ENCODE peak calls at places on chromosome 11, in four cellular contexts. A is mesendoderm, P is H9, F is H1. V is an unnamed sample.

GRCh38 chr11:60795291-60795690 is 10.2 kb downstream of the MS4A10 start:
- DNase-seq in A (no peak), P (no peak), F (no peak), V (no peak)

GRCh38 chr11:62646825-62647608 is 604 bp upstream of the GANAB start:
- DNase-seq in A (no peak), F (no peak), P (peak; percentile 40), V (no peak)

GRCh38 chr11:62233730-62234129 is 8.3 kb upstream of the SCGB1D2 start:
- DNase-seq in F (no peak), A (no peak), P (no peak), V (no peak)

GRCh38 chr11:132519226-132519860 is 1013.0 kb downstream of the OPCML start:
- DNase-seq in F (no peak), P (no peak), A (no peak), V (peak; percentile 4)

GRCh38 chr11:36385121-36385530 is 89.0 kb downstream of the PRR5L start:
- DNase-seq in A (no peak), F (no peak), P (no peak), V (peak; percentile 92)

GRCh38 chr11:44190883-44191230 is 95.4 kb downstream of the EXT2 start:
- DNase-seq in P (peak; percentile 29), F (no peak), A (peak; percentile 51), V (peak; percentile 38)

GRCh38 chr11:78417175-78417887 is at the start of gene GAB2:
- DNase-seq in F (peak; percentile 72), A (no peak), P (peak; percentile 64), V (no peak)

GRCh38 chr11:73995731-73996130 is 13.1 kb upstream of the UCP2 start:
- DNase-seq in A (no peak), F (no peak), P (no peak), V (no peak)

GRCh38 chr11:103998826-103999390 is 37.5 kb upstream of the DDI1 start:
- DNase-seq in A (no peak), P (no peak), F (no peak), V (no peak)

GRCh38 chr11:90639687-90640086 is 416.8 kb upstream of the CHORDC1 start:
- DNase-seq in F (no peak), P (no peak), A (peak; percentile 20), V (no peak)

GRCh38 chr11:128872594-128872993 is 5.5 kb upstream of the KCNJ1 start:
- DNase-seq in A (no peak), P (no peak), F (no peak), V (no peak)

GRCh38 chr11:115290479-115291390 is 213.5 kb downstream of the CADM1 start:
- DNase-seq in F (no peak), P (no peak), A (no peak), V (no peak)

GRCh38 chr11:62552931-62553838 is 6.6 kb upstream of the AHNAK start:
- DNase-seq in P (peak; percentile 84), A (peak; percentile 97), F (peak; percentile 82), V (peak; percentile 96)

GRCh38 chr11:110182886-110183285 is 89.7 kb downstream of the ZC3H12C start:
- DNase-seq in F (no peak), P (no peak), A (no peak), V (peak; percentile 81)

DNA sequence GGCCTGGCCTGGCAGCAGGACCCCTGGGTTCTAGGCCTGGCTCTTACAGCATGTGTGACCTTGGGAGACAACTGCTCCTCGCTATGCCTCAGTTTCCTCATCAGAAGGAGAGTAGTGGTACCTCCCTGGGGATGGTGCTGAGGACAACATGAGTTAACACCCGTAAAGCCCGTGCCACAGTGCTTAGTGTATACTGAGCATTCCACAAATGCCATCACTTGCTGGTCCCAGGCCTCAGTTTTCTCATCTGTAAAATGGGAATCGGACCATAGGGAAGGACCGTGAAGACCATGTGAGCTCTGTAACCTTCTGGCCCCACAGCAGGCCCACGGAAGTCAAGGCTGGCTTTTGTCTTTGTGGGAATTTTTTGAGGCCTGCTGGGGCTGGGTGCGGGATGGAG is 52.4 kb downstream of the DHCR7 start:
- DNase-seq in F (no peak), P (no peak), A (no peak), V (no peak)
- H4K5ac ChIP-seq in F (no peak overlapping the region), P (no peak overlapping the region), A (no peak overlapping the region), V (no peak overlapping the region)

DNA sequence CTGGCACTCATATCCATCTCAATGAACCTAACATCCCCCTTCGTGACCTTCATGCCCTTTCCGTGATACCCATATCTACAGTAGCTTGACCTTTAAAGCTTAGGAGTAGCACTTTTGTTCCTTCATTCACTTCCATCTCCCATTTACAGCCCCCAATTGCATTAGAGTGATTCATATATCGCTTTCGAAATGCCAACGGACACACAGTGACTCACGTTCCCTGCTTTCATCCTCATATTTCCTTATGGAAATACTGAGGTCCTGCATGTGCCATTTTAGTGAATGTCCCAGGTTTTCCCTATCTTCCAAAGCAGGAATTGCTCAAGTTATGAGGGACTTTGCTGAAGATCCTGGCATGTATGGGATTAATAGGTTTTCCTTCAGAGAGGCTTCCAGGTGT is 44.3 kb upstream of the CEP126 start:
- DNase-seq in F (no peak), P (no peak), A (no peak), V (peak; percentile 87)
- H3K27me3 ChIP-seq in F (no peaks in the 10 kb centered on the region), P (no peaks in the 10 kb centered on the region), A (no peaks in the 10 kb centered on the region), V (no peaks in the 10 kb centered on the region)

DNA sequence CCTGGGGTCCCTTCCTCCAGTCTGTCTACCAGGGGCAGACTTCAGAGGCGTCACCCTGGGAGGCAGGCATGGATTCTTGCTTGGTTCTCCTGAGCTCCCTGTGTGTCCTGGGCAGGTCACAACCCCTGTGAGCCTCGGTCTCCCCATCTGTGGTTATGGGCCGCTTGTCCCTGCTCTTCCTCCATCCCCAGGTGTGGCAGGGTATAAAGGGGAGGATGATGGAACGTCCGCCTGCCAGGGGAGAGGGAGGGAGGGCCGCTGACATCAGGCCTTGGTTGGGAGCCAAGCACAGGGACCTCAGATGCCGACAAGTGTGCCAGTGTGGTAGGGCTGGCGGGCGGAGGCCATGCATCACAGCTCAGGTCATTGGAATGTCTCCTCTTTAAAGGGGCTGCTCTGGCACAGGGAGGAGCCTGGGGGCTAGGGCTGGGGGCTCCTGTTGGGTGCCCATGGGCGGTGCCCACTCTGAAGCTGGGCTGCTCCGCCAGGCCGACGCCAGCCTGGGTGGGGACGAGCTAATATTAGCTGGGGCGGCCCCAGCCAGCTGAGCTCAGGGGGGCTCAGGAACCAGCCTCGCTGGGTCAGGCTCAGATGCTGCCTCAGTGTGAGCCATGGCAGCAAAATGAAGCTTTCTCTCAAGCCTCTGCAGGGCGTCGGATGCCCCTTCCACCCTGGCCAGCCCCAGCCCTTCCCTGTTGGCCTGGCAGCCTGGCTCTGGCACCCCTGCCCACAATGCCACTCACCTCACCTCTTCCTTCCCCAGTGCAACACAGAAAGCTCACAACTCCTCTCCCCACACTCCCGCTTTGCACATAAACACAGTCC is 12.8 kb downstream of the KCNC1 start:
- DNase-seq in P (no peak), A (no peak), F (no peak), V (no peak)
- H4K5ac ChIP-seq in P (no peak overlapping the region), A (no peak overlapping the region), F (no peak overlapping the region), V (no peak overlapping the region)

GRCh38 chr11:83275888-83276641 is 10.1 kb downstream of the CCDC90B start:
- DNase-seq in A (no peak), F (no peak), P (no peak), V (no peak)
- H3K27me3 ChIP-seq in A (no peaks in the 10 kb centered on the region), F (no peaks in the 10 kb centered on the region), P (no peaks in the 10 kb centered on the region), V (no peaks in the 10 kb centered on the region)

V was measured in IMR-90.